ENCODE peak calls at places on chromosomes 2 and 18, in eight cellular contexts. One of them, this sample, is unnamed.

GRCh38 chr2:56239437-56239836 is 55.6 kb downstream of the CCDC85A start:
- DNase-seq in pons: no peak
- DNase-seq in stimulated activated CD4-positive, alpha-beta T cell treated with anti-CD3 and anti-CD28 coated beads, Interleukin-2, amount 100 ng/mL, for 48 hours: no peak
- DNase-seq in EL: peak; percentile 86
- DNase-seq in midbrain: no peak
- DNase-seq in AG20443: no peak
- DNase-seq in effector memory CD8-positive, alpha-beta T cell: no peak
- DNase-seq in NCI-H345: no peak
- DNase-seq in this sample: peak; percentile 44

GRCh38 chr2:29012211-29012681 is 31.1 kb downstream of the TOGARAM2 start:
- DNase-seq in pons: no peak
- DNase-seq in stimulated activated CD4-positive, alpha-beta T cell treated with anti-CD3 and anti-CD28 coated beads, Interleukin-2, amount 100 ng/mL, for 48 hours: no peak
- DNase-seq in EL: no peak
- DNase-seq in midbrain: peak; percentile 10
- DNase-seq in AG20443: peak; percentile 57
- DNase-seq in effector memory CD8-positive, alpha-beta T cell: peak; percentile 74
- DNase-seq in NCI-H345: no peak
- DNase-seq in this sample: no peak

GRCh38 chr2:46955764-46956163 is 40.2 kb upstream of the MCFD2 start:
- DNase-seq in pons: no peak
- DNase-seq in stimulated activated CD4-positive, alpha-beta T cell treated with anti-CD3 and anti-CD28 coated beads, Interleukin-2, amount 100 ng/mL, for 48 hours: no peak
- DNase-seq in EL: no peak
- DNase-seq in midbrain: no peak
- DNase-seq in AG20443: no peak
- DNase-seq in effector memory CD8-positive, alpha-beta T cell: no peak
- DNase-seq in NCI-H345: no peak
- DNase-seq in this sample: no peak

GRCh38 chr2:47631840-47632398 is 151.0 kb upstream of the MSH6 start:
- DNase-seq in pons: no peak
- DNase-seq in stimulated activated CD4-positive, alpha-beta T cell treated with anti-CD3 and anti-CD28 coated beads, Interleukin-2, amount 100 ng/mL, for 48 hours: no peak
- DNase-seq in EL: peak; percentile 81
- DNase-seq in midbrain: no peak
- DNase-seq in AG20443: peak; percentile 96
- DNase-seq in effector memory CD8-positive, alpha-beta T cell: no peak
- DNase-seq in NCI-H345: no peak
- DNase-seq in this sample: peak; percentile 62

GRCh38 chr2:65580824-65581223 is 148.4 kb upstream of the SPRED2 start:
- DNase-seq in pons: no peak
- DNase-seq in stimulated activated CD4-positive, alpha-beta T cell treated with anti-CD3 and anti-CD28 coated beads, Interleukin-2, amount 100 ng/mL, for 48 hours: no peak
- DNase-seq in EL: no peak
- DNase-seq in midbrain: no peak
- DNase-seq in AG20443: no peak
- DNase-seq in effector memory CD8-positive, alpha-beta T cell: no peak
- DNase-seq in NCI-H345: no peak
- DNase-seq in this sample: no peak

GRCh38 chr2:177852389-177852788 is 220.2 kb downstream of the PDE11A start:
- DNase-seq in pons: no peak
- DNase-seq in stimulated activated CD4-positive, alpha-beta T cell treated with anti-CD3 and anti-CD28 coated beads, Interleukin-2, amount 100 ng/mL, for 48 hours: no peak
- DNase-seq in EL: no peak
- DNase-seq in midbrain: no peak
- DNase-seq in AG20443: no peak
- DNase-seq in effector memory CD8-positive, alpha-beta T cell: no peak
- DNase-seq in NCI-H345: no peak
- DNase-seq in this sample: no peak

GRCh38 chr2:203579131-203579643 is 44.1 kb upstream of the RAPH1 start:
- DNase-seq in pons: no peak
- DNase-seq in stimulated activated CD4-positive, alpha-beta T cell treated with anti-CD3 and anti-CD28 coated beads, Interleukin-2, amount 100 ng/mL, for 48 hours: peak; percentile 15
- DNase-seq in EL: peak; percentile 37
- DNase-seq in midbrain: no peak
- DNase-seq in AG20443: peak; percentile 74
- DNase-seq in effector memory CD8-positive, alpha-beta T cell: no peak
- DNase-seq in NCI-H345: peak; percentile 68
- DNase-seq in this sample: peak; percentile 86

GRCh38 chr18:23864620-23865019 is 149.9 kb upstream of the TTC39C start:
- DNase-seq in pons: no peak
- DNase-seq in stimulated activated CD4-positive, alpha-beta T cell treated with anti-CD3 and anti-CD28 coated beads, Interleukin-2, amount 100 ng/mL, for 48 hours: peak; percentile 12
- DNase-seq in EL: no peak
- DNase-seq in midbrain: no peak
- DNase-seq in AG20443: no peak
- DNase-seq in effector memory CD8-positive, alpha-beta T cell: peak; percentile 30
- DNase-seq in NCI-H345: no peak
- DNase-seq in this sample: no peak

GRCh38 chr2:201118121-201118956 is 2.4 kb downstream of the CFLAR start:
- DNase-seq in pons: peak; percentile 87
- DNase-seq in stimulated activated CD4-positive, alpha-beta T cell treated with anti-CD3 and anti-CD28 coated beads, Interleukin-2, amount 100 ng/mL, for 48 hours: peak; percentile 80
- DNase-seq in EL: peak; percentile 86
- DNase-seq in midbrain: peak; percentile 85
- DNase-seq in AG20443: peak; percentile 69
- DNase-seq in effector memory CD8-positive, alpha-beta T cell: peak; percentile 83
- DNase-seq in NCI-H345: peak; percentile 85
- DNase-seq in this sample: peak; percentile 80

GRCh38 chr2:150866431-150866830 is 379.0 kb upstream of the RND3 start:
- DNase-seq in pons: no peak
- DNase-seq in stimulated activated CD4-positive, alpha-beta T cell treated with anti-CD3 and anti-CD28 coated beads, Interleukin-2, amount 100 ng/mL, for 48 hours: no peak
- DNase-seq in EL: peak; percentile 41
- DNase-seq in midbrain: no peak
- DNase-seq in AG20443: peak; percentile 24
- DNase-seq in effector memory CD8-positive, alpha-beta T cell: no peak
- DNase-seq in NCI-H345: no peak
- DNase-seq in this sample: peak; percentile 77

GRCh38 chr18:48227206-48227605 is 182.0 kb downstream of the ZBTB7C start:
- DNase-seq in pons: peak; percentile 10
- DNase-seq in stimulated activated CD4-positive, alpha-beta T cell treated with anti-CD3 and anti-CD28 coated beads, Interleukin-2, amount 100 ng/mL, for 48 hours: no peak
- DNase-seq in EL: peak; percentile 9
- DNase-seq in midbrain: no peak
- DNase-seq in AG20443: no peak
- DNase-seq in effector memory CD8-positive, alpha-beta T cell: no peak
- DNase-seq in NCI-H345: no peak
- DNase-seq in this sample: no peak

GRCh38 chr2:117071556-117072102 is 742.9 kb upstream of the DDX18 start:
- DNase-seq in pons: no peak
- DNase-seq in stimulated activated CD4-positive, alpha-beta T cell treated with anti-CD3 and anti-CD28 coated beads, Interleukin-2, amount 100 ng/mL, for 48 hours: no peak
- DNase-seq in EL: no peak
- DNase-seq in midbrain: no peak
- DNase-seq in AG20443: no peak
- DNase-seq in effector memory CD8-positive, alpha-beta T cell: no peak
- DNase-seq in NCI-H345: no peak
- DNase-seq in this sample: no peak

GRCh38 chr2:228474466-228474865 is 293.0 kb upstream of the SPHKAP start:
- DNase-seq in pons: no peak
- DNase-seq in stimulated activated CD4-positive, alpha-beta T cell treated with anti-CD3 and anti-CD28 coated beads, Interleukin-2, amount 100 ng/mL, for 48 hours: no peak
- DNase-seq in EL: peak; percentile 53
- DNase-seq in midbrain: no peak
- DNase-seq in AG20443: peak; percentile 23
- DNase-seq in effector memory CD8-positive, alpha-beta T cell: no peak
- DNase-seq in NCI-H345: no peak
- DNase-seq in this sample: peak; percentile 24

GRCh38 chr2:209613941-209614340 is 157.7 kb upstream of the UNC80 start:
- DNase-seq in pons: no peak
- DNase-seq in stimulated activated CD4-positive, alpha-beta T cell treated with anti-CD3 and anti-CD28 coated beads, Interleukin-2, amount 100 ng/mL, for 48 hours: no peak
- DNase-seq in EL: no peak
- DNase-seq in midbrain: no peak
- DNase-seq in AG20443: no peak
- DNase-seq in effector memory CD8-positive, alpha-beta T cell: no peak
- DNase-seq in NCI-H345: no peak
- DNase-seq in this sample: no peak

GRCh38 chr2:220192994-220193753 is 565.7 kb downstream of the SLC4A3 start:
- DNase-seq in pons: no peak
- DNase-seq in stimulated activated CD4-positive, alpha-beta T cell treated with anti-CD3 and anti-CD28 coated beads, Interleukin-2, amount 100 ng/mL, for 48 hours: no peak
- DNase-seq in EL: peak; percentile 40
- DNase-seq in midbrain: no peak
- DNase-seq in AG20443: no peak
- DNase-seq in effector memory CD8-positive, alpha-beta T cell: no peak
- DNase-seq in NCI-H345: no peak
- DNase-seq in this sample: no peak

GRCh38 chr18:7830468-7830867 is 263.4 kb downstream of the PTPRM start:
- DNase-seq in pons: no peak
- DNase-seq in stimulated activated CD4-positive, alpha-beta T cell treated with anti-CD3 and anti-CD28 coated beads, Interleukin-2, amount 100 ng/mL, for 48 hours: no peak
- DNase-seq in EL: no peak
- DNase-seq in midbrain: no peak
- DNase-seq in AG20443: no peak
- DNase-seq in effector memory CD8-positive, alpha-beta T cell: no peak
- DNase-seq in NCI-H345: peak; percentile 64
- DNase-seq in this sample: no peak

GRCh38 chr2:27856956-27857355 is 33.2 kb downstream of the RBKS start:
- DNase-seq in pons: no peak
- DNase-seq in stimulated activated CD4-positive, alpha-beta T cell treated with anti-CD3 and anti-CD28 coated beads, Interleukin-2, amount 100 ng/mL, for 48 hours: no peak
- DNase-seq in EL: no peak
- DNase-seq in midbrain: no peak
- DNase-seq in AG20443: no peak
- DNase-seq in effector memory CD8-positive, alpha-beta T cell: no peak
- DNase-seq in NCI-H345: no peak
- DNase-seq in this sample: no peak

GRCh38 chr2:46082531-46083485 is 214.4 kb upstream of the EPAS1 start:
- DNase-seq in pons: no peak
- DNase-seq in stimulated activated CD4-positive, alpha-beta T cell treated with anti-CD3 and anti-CD28 coated beads, Interleukin-2, amount 100 ng/mL, for 48 hours: no peak
- DNase-seq in EL: peak; percentile 98
- DNase-seq in midbrain: no peak
- DNase-seq in AG20443: peak; percentile 87
- DNase-seq in effector memory CD8-positive, alpha-beta T cell: no peak
- DNase-seq in NCI-H345: no peak
- DNase-seq in this sample: peak; percentile 98

GRCh38 chr2:28360742-28361293 is 31.8 kb upstream of the FOSL2 start:
- DNase-seq in pons: no peak
- DNase-seq in stimulated activated CD4-positive, alpha-beta T cell treated with anti-CD3 and anti-CD28 coated beads, Interleukin-2, amount 100 ng/mL, for 48 hours: no peak
- DNase-seq in EL: peak; percentile 89
- DNase-seq in midbrain: no peak
- DNase-seq in AG20443: peak; percentile 32
- DNase-seq in effector memory CD8-positive, alpha-beta T cell: no peak
- DNase-seq in NCI-H345: no peak
- DNase-seq in this sample: peak; percentile 69

GRCh38 chr2:88500691-88501090 is 48.2 kb upstream of the FOXI3 start:
- DNase-seq in pons: no peak
- DNase-seq in stimulated activated CD4-positive, alpha-beta T cell treated with anti-CD3 and anti-CD28 coated beads, Interleukin-2, amount 100 ng/mL, for 48 hours: no peak
- DNase-seq in EL: no peak
- DNase-seq in midbrain: no peak
- DNase-seq in AG20443: no peak
- DNase-seq in effector memory CD8-positive, alpha-beta T cell: no peak
- DNase-seq in NCI-H345: no peak
- DNase-seq in this sample: no peak

GRCh38 chr18:51195602-51196115 is 1.8 kb downstream of the MEX3C start:
- DNase-seq in pons: peak; percentile 76
- DNase-seq in stimulated activated CD4-positive, alpha-beta T cell treated with anti-CD3 and anti-CD28 coated beads, Interleukin-2, amount 100 ng/mL, for 48 hours: peak; percentile 16
- DNase-seq in EL: peak; percentile 47
- DNase-seq in midbrain: peak; percentile 52
- DNase-seq in AG20443: peak; percentile 11
- DNase-seq in effector memory CD8-positive, alpha-beta T cell: peak; percentile 24
- DNase-seq in NCI-H345: peak; percentile 65
- DNase-seq in this sample: peak; percentile 32

GRCh38 chr18:74252032-74252380 is 39.8 kb downstream of the CYB5A start:
- DNase-seq in pons: no peak
- DNase-seq in stimulated activated CD4-positive, alpha-beta T cell treated with anti-CD3 and anti-CD28 coated beads, Interleukin-2, amount 100 ng/mL, for 48 hours: peak; percentile 13
- DNase-seq in EL: peak; percentile 44
- DNase-seq in midbrain: no peak
- DNase-seq in AG20443: peak; percentile 29
- DNase-seq in effector memory CD8-positive, alpha-beta T cell: no peak
- DNase-seq in NCI-H345: no peak
- DNase-seq in this sample: peak; percentile 30

GRCh38 chr2:64391459-64391858 is 62.5 kb upstream of the LGALSL start:
- DNase-seq in pons: no peak
- DNase-seq in stimulated activated CD4-positive, alpha-beta T cell treated with anti-CD3 and anti-CD28 coated beads, Interleukin-2, amount 100 ng/mL, for 48 hours: no peak
- DNase-seq in EL: peak; percentile 61
- DNase-seq in midbrain: no peak
- DNase-seq in AG20443: no peak
- DNase-seq in effector memory CD8-positive, alpha-beta T cell: no peak
- DNase-seq in NCI-H345: no peak
- DNase-seq in this sample: no peak

GRCh38 chr2:53235836-53236582 is 531.6 kb upstream of the CHAC2 start:
- DNase-seq in pons: no peak
- DNase-seq in stimulated activated CD4-positive, alpha-beta T cell treated with anti-CD3 and anti-CD28 coated beads, Interleukin-2, amount 100 ng/mL, for 48 hours: no peak
- DNase-seq in EL: no peak
- DNase-seq in midbrain: no peak
- DNase-seq in AG20443: no peak
- DNase-seq in effector memory CD8-positive, alpha-beta T cell: no peak
- DNase-seq in NCI-H345: no peak
- DNase-seq in this sample: no peak

GRCh38 chr2:219578811-219579210 is 6.7 kb downstream of the INHA start:
- DNase-seq in pons: no peak
- DNase-seq in stimulated activated CD4-positive, alpha-beta T cell treated with anti-CD3 and anti-CD28 coated beads, Interleukin-2, amount 100 ng/mL, for 48 hours: no peak
- DNase-seq in EL: no peak
- DNase-seq in midbrain: no peak
- DNase-seq in AG20443: peak; percentile 39
- DNase-seq in effector memory CD8-positive, alpha-beta T cell: no peak
- DNase-seq in NCI-H345: no peak
- DNase-seq in this sample: peak; percentile 15

GRCh38 chr18:31679133-31679731 is 5.1 kb downstream of the B4GALT6 start:
- DNase-seq in pons: no peak
- DNase-seq in stimulated activated CD4-positive, alpha-beta T cell treated with anti-CD3 and anti-CD28 coated beads, Interleukin-2, amount 100 ng/mL, for 48 hours: no peak
- DNase-seq in EL: no peak
- DNase-seq in midbrain: no peak
- DNase-seq in AG20443: no peak
- DNase-seq in effector memory CD8-positive, alpha-beta T cell: no peak
- DNase-seq in NCI-H345: no peak
- DNase-seq in this sample: peak; percentile 89